ENCODE peak calls at places on chromosome 2, in five cellular contexts. T is iris pigment epithelial cell; X is KG1; B is NCI-H774; A is activated naive CD4-positive, alpha-beta T cell treated with anti-CD3 and anti-CD28 coated beads for 36 hours. W is an unnamed sample.

GRCh38 chr2:220946552-220946951 is 625.6 kb downstream of the EPHA4 start:
- DNase-seq in T (peak), A (no peak), B (no peak), X (no peak), W (no peak)

GRCh38 chr2:232464534-232464865 is 8.5 kb downstream of the ALPI start:
- DNase-seq in X (no peak), B (no peak), T (no peak), A (no peak), W (no peak)

GRCh38 chr2:134460583-134460998 is 206.7 kb downstream of the MGAT5 start:
- DNase-seq in A (peak), X (no peak), T (peak), B (peak), W (no peak)

GRCh38 chr2:196331143-196331542 is 159.8 kb upstream of the STK17B start:
- DNase-seq in A (no peak), T (peak), X (no peak), B (no peak), W (no peak)

GRCh38 chr2:208363485-208363884 is 43.1 kb upstream of the PTH2R start:
- DNase-seq in T (peak), A (no peak), B (no peak), X (no peak), W (no peak)

GRCh38 chr2:46050027-46050426 is 247.2 kb upstream of the EPAS1 start:
- DNase-seq in T (no peak), B (no peak), A (no peak), X (no peak), W (no peak)

GRCh38 chr2:1778566-1778965 is 34.3 kb upstream of the PXDN start:
- DNase-seq in B (no peak), T (no peak), X (no peak), A (no peak), W (no peak)

GRCh38 chr2:28661589-28662001 is 90.0 kb upstream of the PPP1CB start:
- DNase-seq in X (no peak), T (peak), A (no peak), B (peak), W (no peak)

GRCh38 chr2:163658556-163658955 is 77.3 kb downstream of the FIGN start:
- DNase-seq in T (peak), X (no peak), A (no peak), B (no peak), W (no peak)

GRCh38 chr2:214547931-214548330 is 137.1 kb downstream of the VWC2L start:
- DNase-seq in X (no peak), B (no peak), T (no peak), A (no peak), W (no peak)

GRCh38 chr2:172079838-172080640 is 5.3 kb upstream of the DLX1 start:
- DNase-seq in B (no peak), X (no peak), T (no peak), A (no peak), W (no peak)

GRCh38 chr2:96869824-96870630 is at the start of gene SEMA4C:
- DNase-seq in X (no peak), B (peak), T (peak), A (peak), W (no peak)

W was measured in mesothelial cell of epicardium.